ENCODE peak calls at places on chromosomes 7 and 10, in nine cellular contexts. L is activated gamma-delta T cell; T is A549; D is AG08395; X is stimulated activated CD4-positive, alpha-beta T cell treated with anti-CD3 and anti-CD28 coated beads, Interleukin-1b, Interleukin-23, amount 100 ng/mL, for 1 hour; Y is HCEC 1CT; J is GM03348; O is AG09319; M is Right ventricle myocardium superior. Q is an unnamed sample.

GRCh38 chr10:49592726-49593563 is 17.2 kb upstream of the SLC18A3 start:
- DNase-seq in T (peak; percentile 62), M (no peak), J (peak; percentile 86), X (no peak), Y (peak; percentile 40), O (no peak), D (peak; percentile 82), L (no peak), Q (no peak)

GRCh38 chr7:111175908-111176307 is 85.0 kb downstream of the LRRN3 start:
- DNase-seq in D (no peak), M (no peak), Y (no peak), L (no peak), X (no peak), J (no peak), O (no peak), T (no peak), Q (no peak)

GRCh38 chr10:127215882-127216281 is 19.5 kb upstream of the INSYN2A start:
- DNase-seq in Y (no peak), D (no peak), X (no peak), T (no peak), L (no peak), M (no peak), J (no peak), O (no peak), Q (no peak)

GRCh38 chr10:132141076-132141475 is 45.7 kb upstream of the DPYSL4 start:
- DNase-seq in J (no peak), O (no peak), L (no peak), M (peak; percentile 29), T (no peak), X (no peak), D (no peak), Y (no peak), Q (no peak)

GRCh38 chr7:106610996-106611886 is 49.7 kb downstream of the CCDC71L start:
- DNase-seq in M (no peak), O (no peak), T (no peak), L (no peak), D (no peak), Y (peak; percentile 27), X (no peak), J (no peak), Q (no peak)

GRCh38 chr7:158955932-158956804 is 99.8 kb downstream of the DYNC2I1 start:
- DNase-seq in D (no peak), T (no peak), O (no peak), X (no peak), J (no peak), M (no peak), Y (no peak), L (no peak), Q (no peak)

GRCh38 chr7:74365320-74366022 is 76.3 kb downstream of the CLIP2 start:
- DNase-seq in Y (peak; percentile 35), M (peak; percentile 68), L (no peak), X (no peak), T (peak; percentile 69), O (no peak), D (peak; percentile 93), J (peak; percentile 80), Q (no peak)

GRCh38 chr10:94429049-94429707 is 26.8 kb downstream of the TBC1D12 start:
- DNase-seq in T (no peak), X (no peak), M (no peak), Y (no peak), L (no peak), D (peak; percentile 67), J (peak; percentile 73), O (no peak), Q (peak; percentile 75)

GRCh38 chr7:36967387-36967786 is 243.1 kb upstream of the AOAH start:
- DNase-seq in T (peak; percentile 69), J (peak; percentile 81), D (peak; percentile 77), M (peak; percentile 46), Y (peak; percentile 52), L (no peak), O (peak; percentile 22), X (no peak), Q (peak; percentile 19)

GRCh38 chr7:11207565-11207964 is 233.9 kb downstream of the PHF14 start:
- DNase-seq in M (no peak), D (no peak), X (no peak), Y (no peak), T (peak; percentile 13), O (no peak), L (no peak), J (no peak), Q (no peak)

GRCh38 chr7:69702357-69702756 is 104.1 kb downstream of the AUTS2 start:
- DNase-seq in X (no peak), T (no peak), Y (no peak), O (no peak), J (no peak), M (no peak), L (no peak), D (no peak), Q (no peak)

GRCh38 chr7:46468753-46469356 is 547.8 kb upstream of the IGFBP3 start:
- DNase-seq in X (no peak), Y (no peak), L (no peak), M (no peak), T (peak; percentile 46), J (no peak), D (no peak), O (no peak), Q (no peak)

GRCh38 chr10:50635286-50635685 is 11.5 kb upstream of the SGMS1 start:
- DNase-seq in Y (peak; percentile 71), J (peak; percentile 33), O (no peak), X (no peak), L (no peak), T (no peak), D (peak; percentile 52), M (no peak), Q (peak; percentile 53)

GRCh38 chr10:90930070-90930837 is 9.4 kb upstream of the ANKRD1 start:
- DNase-seq in T (peak; percentile 90), J (peak; percentile 73), M (peak; percentile 45), D (peak; percentile 60), X (no peak), L (no peak), Y (peak; percentile 67), O (no peak), Q (peak; percentile 91)

GRCh38 chr7:3112499-3113134 is 69.0 kb upstream of the CARD11 start:
- DNase-seq in X (no peak), D (no peak), O (no peak), Y (no peak), T (no peak), J (no peak), L (no peak), M (no peak), Q (no peak)

GRCh38 chr7:80785961-80786360 is 132.9 kb downstream of the SEMA3C start:
- DNase-seq in D (peak; percentile 63), X (no peak), O (peak; percentile 46), J (peak; percentile 71), M (no peak), Y (peak; percentile 43), T (no peak), L (no peak), Q (peak; percentile 66)